ENCODE peak calls at places on chromosomes 12 and 14, in ten cellular contexts. One of them, this sample, is unnamed.

GRCh38 chr12:92602476-92602875 is 100.3 kb upstream of the PLEKHG7 start:
- DNase-seq in HCT116: no peak
- DNase-seq in right cardiac atrium: no peak
- DNase-seq in A673: no peak
- DNase-seq in cardiac muscle cell: peak; percentile 91
- DNase-seq in DND-41: no peak
- DNase-seq in OCI-LY7: no peak
- DNase-seq in heart left ventricle: no peak
- DNase-seq in MM.1S: no peak
- DNase-seq in left ventricle myocardium inferior: no peak
- DNase-seq in this sample: no peak

GRCh38 chr12:65891987-65892481 is 67.8 kb downstream of the HMGA2 start:
- DNase-seq in HCT116: peak; percentile 80
- DNase-seq in right cardiac atrium: peak; percentile 82
- DNase-seq in A673: peak; percentile 86
- DNase-seq in cardiac muscle cell: peak; percentile 98
- DNase-seq in DND-41: no peak
- DNase-seq in OCI-LY7: no peak
- DNase-seq in heart left ventricle: peak; percentile 84
- DNase-seq in MM.1S: no peak
- DNase-seq in left ventricle myocardium inferior: peak; percentile 71
- DNase-seq in this sample: no peak

GRCh38 chr12:72281145-72281544 is 9.0 kb downstream of the TRHDE start:
- DNase-seq in HCT116: no peak
- DNase-seq in right cardiac atrium: no peak
- DNase-seq in A673: no peak
- DNase-seq in cardiac muscle cell: no peak
- DNase-seq in DND-41: no peak
- DNase-seq in OCI-LY7: no peak
- DNase-seq in heart left ventricle: no peak
- DNase-seq in MM.1S: no peak
- DNase-seq in left ventricle myocardium inferior: no peak
- DNase-seq in this sample: no peak

GRCh38 chr14:79528843-79529405 is 682.4 kb downstream of the DIO2 start:
- DNase-seq in HCT116: no peak
- DNase-seq in right cardiac atrium: no peak
- DNase-seq in A673: no peak
- DNase-seq in cardiac muscle cell: no peak
- DNase-seq in DND-41: no peak
- DNase-seq in OCI-LY7: no peak
- DNase-seq in heart left ventricle: no peak
- DNase-seq in MM.1S: no peak
- DNase-seq in left ventricle myocardium inferior: no peak
- DNase-seq in this sample: no peak

GRCh38 chr14:77094672-77095284 is 3.3 kb upstream of the CIPC start:
- DNase-seq in HCT116: peak; percentile 83
- DNase-seq in right cardiac atrium: peak; percentile 81
- DNase-seq in A673: peak; percentile 87
- DNase-seq in cardiac muscle cell: peak; percentile 89
- DNase-seq in DND-41: peak; percentile 84
- DNase-seq in OCI-LY7: peak; percentile 79
- DNase-seq in heart left ventricle: peak; percentile 80
- DNase-seq in MM.1S: peak; percentile 70
- DNase-seq in left ventricle myocardium inferior: peak; percentile 76
- DNase-seq in this sample: peak; percentile 62

GRCh38 chr12:67698711-67699603 is 50.4 kb downstream of the DYRK2 start:
- DNase-seq in HCT116: no peak
- DNase-seq in right cardiac atrium: no peak
- DNase-seq in A673: no peak
- DNase-seq in cardiac muscle cell: peak; percentile 30
- DNase-seq in DND-41: peak; percentile 66
- DNase-seq in OCI-LY7: peak; percentile 88
- DNase-seq in heart left ventricle: no peak
- DNase-seq in MM.1S: peak; percentile 94
- DNase-seq in left ventricle myocardium inferior: no peak
- DNase-seq in this sample: peak; percentile 38

GRCh38 chr14:22978873-22979671 is 3.3 kb downstream of the AJUBA start:
- DNase-seq in HCT116: no peak
- DNase-seq in right cardiac atrium: no peak
- DNase-seq in A673: no peak
- DNase-seq in cardiac muscle cell: no peak
- DNase-seq in DND-41: no peak
- DNase-seq in OCI-LY7: no peak
- DNase-seq in heart left ventricle: no peak
- DNase-seq in MM.1S: no peak
- DNase-seq in left ventricle myocardium inferior: no peak
- DNase-seq in this sample: no peak

GRCh38 chr12:79407671-79408622 is 282.8 kb downstream of the PAWR start:
- DNase-seq in HCT116: peak; percentile 63
- DNase-seq in right cardiac atrium: peak; percentile 37
- DNase-seq in A673: peak; percentile 81
- DNase-seq in cardiac muscle cell: peak; percentile 94
- DNase-seq in DND-41: no peak
- DNase-seq in OCI-LY7: peak; percentile 42
- DNase-seq in heart left ventricle: peak; percentile 33
- DNase-seq in MM.1S: peak; percentile 60
- DNase-seq in left ventricle myocardium inferior: peak; percentile 16
- DNase-seq in this sample: no peak

DNA sequence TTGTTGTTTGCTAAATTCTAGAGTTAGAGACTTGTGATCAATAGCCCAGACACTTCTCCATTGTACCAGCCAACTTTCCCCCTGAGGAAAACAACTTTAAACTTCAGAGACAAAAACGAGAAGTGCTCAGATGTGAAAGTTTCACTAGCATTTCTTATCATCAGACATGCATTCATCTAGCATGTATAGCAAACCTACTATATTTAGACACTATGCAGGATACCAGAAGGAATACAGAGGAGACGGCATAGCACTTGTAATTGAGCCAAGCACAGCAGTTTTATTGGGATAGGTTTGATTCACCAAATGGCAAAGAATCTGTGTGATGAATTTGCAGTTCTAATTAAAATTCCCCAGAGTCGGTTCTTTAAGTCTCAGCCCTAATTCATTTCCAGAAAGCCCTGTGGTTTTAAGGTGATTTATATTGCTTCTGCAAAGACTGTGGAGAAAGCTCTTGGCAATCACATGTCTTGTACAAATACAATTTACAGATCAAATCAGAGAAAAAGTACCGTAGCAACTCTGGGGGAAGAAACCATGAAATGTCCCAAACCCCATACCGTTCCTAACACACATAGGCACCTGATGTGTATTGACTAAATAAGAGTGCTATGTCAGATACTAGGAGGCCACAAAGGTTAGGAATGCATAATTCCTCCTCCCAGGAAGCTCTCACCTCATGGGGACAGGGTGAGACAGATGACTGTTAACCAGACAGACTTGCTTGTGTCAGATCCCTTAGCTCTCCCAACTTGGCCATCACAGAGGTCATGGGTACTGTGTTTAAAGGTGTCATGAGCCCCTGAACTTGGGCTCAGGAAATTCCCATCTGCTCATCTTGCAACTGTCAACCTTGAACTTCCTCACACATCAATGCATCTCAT is 69.6 kb upstream of the KRAS start:
- DNase-seq in HCT116: no peak
- DNase-seq in right cardiac atrium: no peak
- DNase-seq in A673: peak; percentile 24
- DNase-seq in cardiac muscle cell: no peak
- DNase-seq in DND-41: no peak
- DNase-seq in OCI-LY7: peak; percentile 27
- DNase-seq in heart left ventricle: no peak
- DNase-seq in MM.1S: no peak
- DNase-seq in left ventricle myocardium inferior: no peak
- DNase-seq in this sample: no peak
- H3K27ac ChIP-seq in HCT116: no peak overlapping the region
- H3K27ac ChIP-seq in right cardiac atrium: no peak overlapping the region
- H3K27ac ChIP-seq in A673: no peak overlapping the region
- H3K27ac ChIP-seq in cardiac muscle cell: no peak overlapping the region
- H3K27ac ChIP-seq in DND-41: no peak overlapping the region
- H3K27ac ChIP-seq in OCI-LY7: no peak overlapping the region
- H3K27ac ChIP-seq in heart left ventricle: no peak overlapping the region
- H3K27ac ChIP-seq in MM.1S: no peak overlapping the region
- H3K27ac ChIP-seq in left ventricle myocardium inferior: no peak overlapping the region
- H3K27ac ChIP-seq in this sample: no peak overlapping the region

DNA sequence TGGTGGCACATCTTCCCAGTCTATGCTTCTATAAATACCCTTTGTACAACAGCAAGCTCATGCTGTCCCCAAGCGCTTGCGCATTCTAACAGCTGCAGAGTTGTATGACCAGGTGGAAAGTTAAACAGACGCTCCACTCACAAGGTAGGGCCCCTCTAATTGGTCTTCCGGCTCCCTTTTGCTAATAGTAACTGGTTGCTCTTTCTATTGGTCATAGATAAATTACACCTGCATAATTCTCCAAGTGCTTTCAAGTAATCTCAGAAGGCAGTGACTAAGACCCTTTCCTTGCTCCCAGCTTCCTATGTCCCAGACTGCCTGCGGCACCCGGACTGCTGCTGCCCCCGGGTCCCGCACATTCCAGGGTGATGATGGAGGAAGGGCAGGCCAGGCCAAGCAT is 6.1 kb upstream of the TSPAN9 start:
- DNase-seq in HCT116: no peak
- DNase-seq in right cardiac atrium: no peak
- DNase-seq in A673: no peak
- DNase-seq in cardiac muscle cell: no peak
- DNase-seq in DND-41: no peak
- DNase-seq in OCI-LY7: no peak
- DNase-seq in heart left ventricle: peak; percentile 47
- DNase-seq in MM.1S: no peak
- DNase-seq in left ventricle myocardium inferior: no peak
- DNase-seq in this sample: no peak
- H3K27ac ChIP-seq in HCT116: no peak overlapping the region
- H3K27ac ChIP-seq in right cardiac atrium: no peak overlapping the region
- H3K27ac ChIP-seq in A673: no peak overlapping the region
- H3K27ac ChIP-seq in cardiac muscle cell: no peak overlapping the region
- H3K27ac ChIP-seq in DND-41: no peak overlapping the region
- H3K27ac ChIP-seq in OCI-LY7: no peak overlapping the region
- H3K27ac ChIP-seq in heart left ventricle: no peak overlapping the region
- H3K27ac ChIP-seq in MM.1S: no peak overlapping the region
- H3K27ac ChIP-seq in left ventricle myocardium inferior: peak overlapping the region; percentile 47
- H3K27ac ChIP-seq in this sample: no peak overlapping the region

GRCh38 chr12:47190271-47190750 is 110.6 kb upstream of the AMIGO2 start:
- DNase-seq in HCT116: no peak
- DNase-seq in right cardiac atrium: no peak
- DNase-seq in A673: no peak
- DNase-seq in cardiac muscle cell: peak; percentile 30
- DNase-seq in DND-41: no peak
- DNase-seq in OCI-LY7: no peak
- DNase-seq in heart left ventricle: no peak
- DNase-seq in MM.1S: no peak
- DNase-seq in left ventricle myocardium inferior: no peak
- DNase-seq in this sample: no peak

GRCh38 chr12:47192046-47192445 is 112.3 kb upstream of the AMIGO2 start:
- DNase-seq in HCT116: no peak
- DNase-seq in right cardiac atrium: no peak
- DNase-seq in A673: no peak
- DNase-seq in cardiac muscle cell: no peak
- DNase-seq in DND-41: no peak
- DNase-seq in OCI-LY7: no peak
- DNase-seq in heart left ventricle: no peak
- DNase-seq in MM.1S: no peak
- DNase-seq in left ventricle myocardium inferior: no peak
- DNase-seq in this sample: no peak

GRCh38 chr12:47190905-47191304 is 111.1 kb upstream of the AMIGO2 start:
- DNase-seq in HCT116: no peak
- DNase-seq in right cardiac atrium: no peak
- DNase-seq in A673: no peak
- DNase-seq in cardiac muscle cell: no peak
- DNase-seq in DND-41: no peak
- DNase-seq in OCI-LY7: no peak
- DNase-seq in heart left ventricle: no peak
- DNase-seq in MM.1S: no peak
- DNase-seq in left ventricle myocardium inferior: no peak
- DNase-seq in this sample: no peak

GRCh38 chr12:47193066-47193465 is 113.3 kb upstream of the AMIGO2 start:
- DNase-seq in HCT116: no peak
- DNase-seq in right cardiac atrium: no peak
- DNase-seq in A673: no peak
- DNase-seq in cardiac muscle cell: no peak
- DNase-seq in DND-41: no peak
- DNase-seq in OCI-LY7: no peak
- DNase-seq in heart left ventricle: no peak
- DNase-seq in MM.1S: no peak
- DNase-seq in left ventricle myocardium inferior: no peak
- DNase-seq in this sample: no peak

GRCh38 chr12:47194501-47194900 is 114.7 kb upstream of the AMIGO2 start:
- DNase-seq in HCT116: no peak
- DNase-seq in right cardiac atrium: no peak
- DNase-seq in A673: no peak
- DNase-seq in cardiac muscle cell: no peak
- DNase-seq in DND-41: no peak
- DNase-seq in OCI-LY7: no peak
- DNase-seq in heart left ventricle: no peak
- DNase-seq in MM.1S: peak; percentile 19
- DNase-seq in left ventricle myocardium inferior: no peak
- DNase-seq in this sample: no peak
- H3K27ac ChIP-seq in HCT116: no peak overlapping the region
- H3K27ac ChIP-seq in right cardiac atrium: no peak overlapping the region
- H3K27ac ChIP-seq in A673: no peak overlapping the region
- H3K27ac ChIP-seq in cardiac muscle cell: peak overlapping the region; percentile 68
- H3K27ac ChIP-seq in DND-41: no peak overlapping the region
- H3K27ac ChIP-seq in OCI-LY7: no peak overlapping the region
- H3K27ac ChIP-seq in heart left ventricle: no peak overlapping the region
- H3K27ac ChIP-seq in MM.1S: no peak overlapping the region
- H3K27ac ChIP-seq in left ventricle myocardium inferior: peak overlapping the region; percentile 21
- H3K27ac ChIP-seq in this sample: no peak overlapping the region

DNA sequence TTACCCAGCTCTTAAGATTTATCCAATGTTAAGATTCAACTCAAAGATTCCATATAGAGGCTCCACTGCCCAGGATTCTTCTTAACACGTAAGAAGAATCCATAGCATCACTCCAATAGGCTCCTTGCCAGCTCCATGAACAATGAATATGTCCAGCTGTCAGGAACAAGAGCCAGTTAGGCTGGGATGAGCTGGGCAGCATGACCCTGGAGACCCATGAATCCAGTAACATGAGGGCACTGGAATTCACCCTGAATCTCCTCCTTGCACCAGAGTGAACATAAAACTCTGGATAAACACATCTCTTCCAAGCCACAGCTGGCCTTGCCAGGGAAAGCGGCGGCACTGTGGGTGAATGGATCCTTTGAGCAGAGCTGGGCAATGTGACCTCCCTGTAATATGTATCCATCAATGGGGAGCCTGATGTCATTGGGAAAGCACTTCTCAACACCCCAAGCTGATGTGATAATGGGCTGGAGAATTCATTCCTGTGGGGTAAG is 24.4 kb upstream of the TC2N start:
- DNase-seq in HCT116: no peak
- DNase-seq in right cardiac atrium: peak; percentile 44
- DNase-seq in A673: no peak
- DNase-seq in cardiac muscle cell: peak; percentile 54
- DNase-seq in DND-41: no peak
- DNase-seq in OCI-LY7: no peak
- DNase-seq in heart left ventricle: no peak
- DNase-seq in MM.1S: no peak
- DNase-seq in left ventricle myocardium inferior: no peak
- DNase-seq in this sample: no peak
- H3K27ac ChIP-seq in HCT116: no peak overlapping the region
- H3K27ac ChIP-seq in right cardiac atrium: peak overlapping the region; percentile 3
- H3K27ac ChIP-seq in A673: no peak overlapping the region
- H3K27ac ChIP-seq in cardiac muscle cell: no peak overlapping the region
- H3K27ac ChIP-seq in DND-41: no peak overlapping the region
- H3K27ac ChIP-seq in OCI-LY7: no peak overlapping the region
- H3K27ac ChIP-seq in heart left ventricle: no peak overlapping the region
- H3K27ac ChIP-seq in MM.1S: no peak overlapping the region
- H3K27ac ChIP-seq in left ventricle myocardium inferior: peak overlapping the region; percentile 72
- H3K27ac ChIP-seq in this sample: no peak overlapping the region

This sample was measured in CD8-positive, alpha-beta memory T cell.